ENCODE peak calls at places on chromosomes 1 and 21, in ten cellular contexts. Q is activated effector memory CD4-positive, alpha-beta T cell treated with Interleukin-2 at 50 U/mL for 16 hours; M is glomerular endothelial cell; O is SK-N-MC; W is HS-5; V is HT1080; F is CD8-positive, alpha-beta T cell; I is mammary epithelial cell; J is colonic mucosa; D is A172. G is an unnamed sample.

GRCh38 chr1:178954291-178954690 is 71.4 kb upstream of the FAM20B start:
- DNase-seq in Q (no peak), M (no peak), O (no peak), W (no peak), V (no peak), F (no peak), I (no peak), J (no peak), D (no peak), G (no peak)

GRCh38 chr1:234958066-234958701 is 170.5 kb downstream of the TOMM20 start:
- DNase-seq in Q (no peak), M (no peak), O (no peak), W (no peak), V (no peak), F (peak; percentile 47), I (no peak), J (peak; percentile 34), D (no peak), G (no peak)

GRCh38 chr1:173295995-173296394 is 88.9 kb upstream of the TNFSF4 start:
- DNase-seq in Q (no peak), M (no peak), O (no peak), W (no peak), V (peak; percentile 36), F (no peak), I (peak; percentile 12), J (no peak), D (no peak), G (no peak)

GRCh38 chr1:19735419-19736127 is 64.1 kb downstream of the TMCO4 start:
- DNase-seq in Q (no peak), M (no peak), O (no peak), W (peak; percentile 83), V (peak; percentile 83), F (no peak), I (peak; percentile 54), J (no peak), D (peak; percentile 89), G (no peak)

GRCh38 chr1:40786995-40787705 is 3.6 kb downstream of the KCNQ4 start:
- DNase-seq in Q (no peak), M (no peak), O (no peak), W (no peak), V (no peak), F (no peak), I (no peak), J (no peak), D (no peak), G (no peak)

GRCh38 chr21:41726058-41726558 is 40.7 kb downstream of the RIPK4 start:
- DNase-seq in Q (no peak), M (no peak), O (no peak), W (no peak), V (no peak), F (no peak), I (no peak), J (no peak), D (no peak), G (no peak)

GRCh38 chr1:154572433-154573167 is 5.0 kb downstream of the CHRNB2 start:
- DNase-seq in Q (no peak), M (no peak), O (no peak), W (no peak), V (no peak), F (no peak), I (no peak), J (no peak), D (no peak), G (no peak)

GRCh38 chr1:94014635-94015488 is 105.6 kb upstream of the GCLM start:
- DNase-seq in Q (no peak), M (no peak), O (no peak), W (no peak), V (no peak), F (no peak), I (no peak), J (no peak), D (no peak), G (no peak)

GRCh38 chr1:116466810-116467557 is 93.9 kb downstream of the ATP1A1 start:
- DNase-seq in Q (no peak), M (no peak), O (no peak), W (no peak), V (no peak), F (no peak), I (peak; percentile 51), J (no peak), D (no peak), G (no peak)

GRCh38 chr1:57254006-57254405 is 169.9 kb downstream of the DAB1 start:
- DNase-seq in Q (no peak), M (no peak), O (no peak), W (peak; percentile 40), V (peak; percentile 48), F (no peak), I (peak; percentile 4), J (no peak), D (no peak), G (no peak)

GRCh38 chr1:96472471-96472870 is 249.1 kb upstream of the PTBP2 start:
- DNase-seq in Q (no peak), M (no peak), O (no peak), W (peak; percentile 32), V (peak; percentile 51), F (no peak), I (peak; percentile 71), J (no peak), D (peak; percentile 89), G (no peak)

GRCh38 chr1:203422656-203423055 is 53.0 kb upstream of the PRELP start:
- DNase-seq in Q (no peak), M (no peak), O (no peak), W (no peak), V (peak; percentile 6), F (no peak), I (peak; percentile 40), J (no peak), D (peak; percentile 46), G (no peak)

GRCh38 chr21:46404306-46404705 is 54.4 kb upstream of the DIP2A start:
- DNase-seq in Q (no peak), M (no peak), O (no peak), W (no peak), V (no peak), F (no peak), I (no peak), J (no peak), D (no peak), G (no peak)

GRCh38 chr1:22364764-22365163 is 86.9 kb upstream of the ZBTB40 start:
- DNase-seq in Q (no peak), M (no peak), O (no peak), W (no peak), V (no peak), F (no peak), I (no peak), J (no peak), D (no peak), G (no peak)

GRCh38 chr1:12152106-12152891 is 14.5 kb upstream of the TNFRSF1B start:
- DNase-seq in Q (no peak), M (no peak), O (no peak), W (no peak), V (no peak), F (no peak), I (no peak), J (no peak), D (no peak), G (no peak)

GRCh38 chr1:10489291-10490055 is 14.7 kb downstream of the PEX14 start:
- DNase-seq in Q (no peak), M (no peak), O (no peak), W (no peak), V (no peak), F (no peak), I (no peak), J (no peak), D (no peak), G (no peak)

GRCh38 chr1:189847613-189848012 is 630.1 kb downstream of the BRINP3 start:
- DNase-seq in Q (no peak), M (no peak), O (peak; percentile 45), W (no peak), V (no peak), F (no peak), I (no peak), J (no peak), D (no peak), G (no peak)

GRCh38 chr21:17742940-17743592 is 76.1 kb downstream of the C21orf91 start:
- DNase-seq in Q (no peak), M (no peak), O (no peak), W (no peak), V (no peak), F (no peak), I (no peak), J (no peak), D (no peak), G (no peak)

GRCh38 chr21:44765231-44766013 is 36.2 kb downstream of the UBE2G2 start:
- DNase-seq in Q (peak; percentile 36), M (no peak), O (no peak), W (no peak), V (no peak), F (peak; percentile 64), I (peak; percentile 60), J (no peak), D (peak; percentile 48), G (peak; percentile 27)

GRCh38 chr1:157485793-157486192 is 66.5 kb downstream of the FCRL5 start:
- DNase-seq in Q (no peak), M (no peak), O (no peak), W (no peak), V (no peak), F (no peak), I (no peak), J (no peak), D (no peak), G (no peak)

GRCh38 chr1:8238141-8239038 is 79.5 kb upstream of the SLC45A1 start:
- DNase-seq in Q (no peak), M (peak; percentile 64), O (no peak), W (peak; percentile 95), V (peak; percentile 89), F (no peak), I (no peak), J (peak; percentile 56), D (peak; percentile 68), G (no peak)

GRCh38 chr1:56866656-56867055 is 12.1 kb downstream of the C8A start:
- DNase-seq in Q (no peak), M (no peak), O (no peak), W (peak; percentile 87), V (peak; percentile 73), F (no peak), I (peak; percentile 19), J (no peak), D (no peak), G (no peak)

GRCh38 chr1:200072636-200073285 is 45.3 kb downstream of the NR5A2 start:
- DNase-seq in Q (no peak), M (peak; percentile 34), O (no peak), W (no peak), V (no peak), F (no peak), I (no peak), J (no peak), D (no peak), G (no peak)

GRCh38 chr21:38662224-38662568 is 143.5 kb upstream of the ETS2 start:
- DNase-seq in Q (no peak), M (no peak), O (no peak), W (no peak), V (no peak), F (no peak), I (no peak), J (no peak), D (no peak), G (no peak)

GRCh38 chr21:26148071-26148470 is 22.5 kb downstream of the APP start:
- DNase-seq in Q (no peak), M (no peak), O (no peak), W (no peak), V (peak; percentile 51), F (no peak), I (no peak), J (no peak), D (peak; percentile 63), G (peak; percentile 34)

GRCh38 chr1:119032986-119033385 is 44.8 kb upstream of the TBX15 start:
- DNase-seq in Q (no peak), M (no peak), O (no peak), W (no peak), V (no peak), F (no peak), I (no peak), J (no peak), D (no peak), G (no peak)

GRCh38 chr1:150551784-150552691 is 2.8 kb downstream of the ADAMTSL4 start:
- DNase-seq in Q (no peak), M (no peak), O (no peak), W (no peak), V (peak; percentile 94), F (no peak), I (peak; percentile 70), J (peak; percentile 70), D (peak; percentile 88), G (no peak)

GRCh38 chr1:32031578-32032286 is 18.1 kb downstream of the KHDRBS1 start:
- DNase-seq in Q (no peak), M (no peak), O (no peak), W (peak; percentile 41), V (peak; percentile 53), F (no peak), I (no peak), J (no peak), D (peak; percentile 63), G (no peak)

G was measured in NCI-H2029 treated with DMSO at 0.1 percent for 48 hours.